ENCODE peak calls at places on chromosome X, in four cellular contexts. One of them, this sample, is unnamed.

GRCh38 chrX:47662144-47662657 is 3.2 kb upstream of the UXT start:
- DNase-seq in mesenchymal stem cell: peak; percentile 96
- DNase-seq in neuronal stem cell: no peak
- DNase-seq in H1: no peak
- DNase-seq in this sample: peak; percentile 87

GRCh38 chrX:24799078-24799477 is 105.4 kb downstream of the POLA1 start:
- DNase-seq in mesenchymal stem cell: no peak
- DNase-seq in neuronal stem cell: no peak
- DNase-seq in H1: no peak
- DNase-seq in this sample: no peak

GRCh38 chrX:120015145-120016067 is 62.1 kb downstream of the RHOXF2B start:
- DNase-seq in mesenchymal stem cell: no peak
- DNase-seq in neuronal stem cell: no peak
- DNase-seq in H1: peak; percentile 53
- DNase-seq in this sample: peak; percentile 13

GRCh38 chrX:69232945-69233344 is 67.7 kb upstream of the PJA1 start:
- DNase-seq in mesenchymal stem cell: no peak
- DNase-seq in neuronal stem cell: no peak
- DNase-seq in H1: no peak
- DNase-seq in this sample: no peak

GRCh38 chrX:87489071-87489470 is 28.5 kb upstream of the KLHL4 start:
- DNase-seq in mesenchymal stem cell: no peak
- DNase-seq in neuronal stem cell: no peak
- DNase-seq in H1: no peak
- DNase-seq in this sample: no peak

GRCh38 chrX:48937065-48937907 is 18.5 kb upstream of the PIM2 start:
- DNase-seq in mesenchymal stem cell: peak; percentile 54
- DNase-seq in neuronal stem cell: no peak
- DNase-seq in H1: peak; percentile 52
- DNase-seq in this sample: no peak

GRCh38 chrX:24285082-24285481 is 28.8 kb downstream of the SUPT20HL2 start:
- DNase-seq in mesenchymal stem cell: no peak
- DNase-seq in neuronal stem cell: no peak
- DNase-seq in H1: no peak
- DNase-seq in this sample: no peak

GRCh38 chrX:43559643-43560042 is 96.5 kb upstream of the MAOA start:
- DNase-seq in mesenchymal stem cell: peak; percentile 61
- DNase-seq in neuronal stem cell: peak; percentile 35
- DNase-seq in H1: peak; percentile 53
- DNase-seq in this sample: no peak

GRCh38 chrX:75230296-75230695 is 43.6 kb upstream of the UPRT start:
- DNase-seq in mesenchymal stem cell: no peak
- DNase-seq in neuronal stem cell: no peak
- DNase-seq in H1: no peak
- DNase-seq in this sample: no peak

DNA sequence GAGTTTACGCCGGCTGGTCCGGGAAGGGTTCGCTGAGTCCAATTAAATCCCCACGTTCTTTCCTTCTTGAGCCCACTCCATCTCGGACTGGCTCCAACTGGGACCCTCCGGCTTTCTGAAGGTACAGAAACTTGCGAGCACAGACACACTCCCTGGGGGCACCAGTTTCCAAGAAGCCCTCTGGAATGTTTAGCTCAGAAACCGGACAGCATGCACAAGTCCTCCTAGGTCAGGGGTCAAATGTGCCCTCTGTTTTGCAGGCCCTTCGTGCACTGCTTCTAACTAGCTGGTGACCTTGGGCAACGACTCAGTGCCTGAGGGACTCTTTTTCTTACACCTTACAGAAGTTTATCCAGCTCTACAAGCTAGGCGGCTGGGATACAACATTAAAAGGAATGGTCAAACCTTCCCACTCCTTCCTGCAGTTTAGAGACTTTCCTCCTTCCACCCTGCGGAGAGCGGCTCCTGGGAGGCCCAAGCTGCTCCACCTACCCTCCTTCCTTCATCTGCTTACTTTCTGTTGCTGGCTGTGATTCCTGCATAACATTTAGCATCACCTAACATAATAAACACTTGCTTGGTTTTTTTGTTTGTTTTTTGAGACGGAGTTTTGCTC is 275.5 kb downstream of the BCOR start:
- DNase-seq in mesenchymal stem cell: no peak
- DNase-seq in neuronal stem cell: no peak
- DNase-seq in H1: no peak
- DNase-seq in this sample: no peak
- H2BK12ac ChIP-seq in mesenchymal stem cell: no peak overlapping the region
- H2BK12ac ChIP-seq in neuronal stem cell: no peak overlapping the region
- H2BK12ac ChIP-seq in H1: no peak overlapping the region
- H2BK12ac ChIP-seq in this sample: no peak overlapping the region

GRCh38 chrX:139881130-139881529 is 51.7 kb downstream of the ATP11C start:
- DNase-seq in mesenchymal stem cell: peak; percentile 63
- DNase-seq in neuronal stem cell: no peak
- DNase-seq in H1: no peak
- DNase-seq in this sample: peak; percentile 36
- H3K4me3 ChIP-seq in mesenchymal stem cell: no peak overlapping the region
- H3K4me3 ChIP-seq in neuronal stem cell: no peak overlapping the region
- H3K4me3 ChIP-seq in H1: no peak overlapping the region
- H3K4me3 ChIP-seq in this sample: no peak overlapping the region

GRCh38 chrX:40843643-40844042 is 108.3 kb upstream of the MED14 start:
- DNase-seq in mesenchymal stem cell: no peak
- DNase-seq in neuronal stem cell: no peak
- DNase-seq in H1: no peak
- DNase-seq in this sample: peak; percentile 84
- H2BK12ac ChIP-seq in mesenchymal stem cell: no peak overlapping the region
- H2BK12ac ChIP-seq in neuronal stem cell: no peak overlapping the region
- H2BK12ac ChIP-seq in H1: no peak overlapping the region
- H2BK12ac ChIP-seq in this sample: no peak overlapping the region

GRCh38 chrX:51395474-51395806 is 62.8 kb downstream of the NUDT10 start:
- DNase-seq in mesenchymal stem cell: no peak
- DNase-seq in neuronal stem cell: no peak
- DNase-seq in H1: no peak
- DNase-seq in this sample: peak; percentile 2
- H3K4me3 ChIP-seq in mesenchymal stem cell: no peak overlapping the region
- H3K4me3 ChIP-seq in neuronal stem cell: no peak overlapping the region
- H3K4me3 ChIP-seq in H1: peak overlapping the region; percentile 59
- H3K4me3 ChIP-seq in this sample: no peak overlapping the region

GRCh38 chrX:107713205-107714195 is 62.1 kb downstream of the TSC22D3 start:
- DNase-seq in mesenchymal stem cell: peak; percentile 21
- DNase-seq in neuronal stem cell: no peak
- DNase-seq in H1: no peak
- DNase-seq in this sample: no peak

GRCh38 chrX:107711521-107712041 is 64.0 kb downstream of the TSC22D3 start:
- DNase-seq in mesenchymal stem cell: peak; percentile 71
- DNase-seq in neuronal stem cell: no peak
- DNase-seq in H1: no peak
- DNase-seq in this sample: peak; percentile 18

GRCh38 chrX:107714196-107714811 is 61.3 kb downstream of the TSC22D3 start:
- DNase-seq in mesenchymal stem cell: peak; percentile 49
- DNase-seq in neuronal stem cell: no peak
- DNase-seq in H1: no peak
- DNase-seq in this sample: peak; percentile 16

GRCh38 chrX:107710617-107711391 is 64.8 kb downstream of the TSC22D3 start:
- DNase-seq in mesenchymal stem cell: peak; percentile 99
- DNase-seq in neuronal stem cell: peak; percentile 36
- DNase-seq in H1: no peak
- DNase-seq in this sample: peak; percentile 94

GRCh38 chrX:107712231-107713204 is 63.1 kb downstream of the TSC22D3 start:
- DNase-seq in mesenchymal stem cell: peak; percentile 93
- DNase-seq in neuronal stem cell: no peak
- DNase-seq in H1: no peak
- DNase-seq in this sample: peak; percentile 67
- H2BK12ac ChIP-seq in mesenchymal stem cell: peak overlapping the region; percentile 72
- H2BK12ac ChIP-seq in neuronal stem cell: no peak overlapping the region
- H2BK12ac ChIP-seq in H1: no peak overlapping the region
- H2BK12ac ChIP-seq in this sample: no peak overlapping the region

GRCh38 chrX:53587795-53588194 is 98.7 kb downstream of the HUWE1 start:
- DNase-seq in mesenchymal stem cell: no peak
- DNase-seq in neuronal stem cell: no peak
- DNase-seq in H1: no peak
- DNase-seq in this sample: no peak

GRCh38 chrX:53583571-53583970 is 102.9 kb downstream of the HUWE1 start:
- DNase-seq in mesenchymal stem cell: no peak
- DNase-seq in neuronal stem cell: no peak
- DNase-seq in H1: no peak
- DNase-seq in this sample: no peak

GRCh38 chrX:53580742-53581504 is 105.6 kb downstream of the HUWE1 start:
- DNase-seq in mesenchymal stem cell: no peak
- DNase-seq in neuronal stem cell: no peak
- DNase-seq in H1: no peak
- DNase-seq in this sample: no peak

GRCh38 chrX:53584891-53585290 is 101.6 kb downstream of the HUWE1 start:
- DNase-seq in mesenchymal stem cell: no peak
- DNase-seq in neuronal stem cell: no peak
- DNase-seq in H1: no peak
- DNase-seq in this sample: no peak
- H3K4me3 ChIP-seq in mesenchymal stem cell: no peak overlapping the region
- H3K4me3 ChIP-seq in neuronal stem cell: no peak overlapping the region
- H3K4me3 ChIP-seq in H1: no peak overlapping the region
- H3K4me3 ChIP-seq in this sample: no peak overlapping the region

GRCh38 chrX:9278475-9279270 is 186.2 kb upstream of the TBL1X start:
- DNase-seq in mesenchymal stem cell: peak; percentile 29
- DNase-seq in neuronal stem cell: no peak
- DNase-seq in H1: no peak
- DNase-seq in this sample: no peak
- H2BK12ac ChIP-seq in mesenchymal stem cell: no peak overlapping the region
- H2BK12ac ChIP-seq in neuronal stem cell: no peak overlapping the region
- H2BK12ac ChIP-seq in H1: no peak overlapping the region
- H2BK12ac ChIP-seq in this sample: no peak overlapping the region

GRCh38 chrX:55159556-55159955 is 60.6 kb upstream of the PAGE5 start:
- DNase-seq in mesenchymal stem cell: no peak
- DNase-seq in neuronal stem cell: no peak
- DNase-seq in H1: no peak
- DNase-seq in this sample: no peak
- H3K4me3 ChIP-seq in mesenchymal stem cell: no peak overlapping the region
- H3K4me3 ChIP-seq in neuronal stem cell: no peak overlapping the region
- H3K4me3 ChIP-seq in H1: no peak overlapping the region
- H3K4me3 ChIP-seq in this sample: no peak overlapping the region